ENCODE peak calls at places on chromosomes 1 and 21, in eight cellular contexts. U, P, Y, B, S, A, H and L are unnamed samples. For H3K4me1, the result is how much of the 10 kb centered on the place peaks cover.

GRCh38 chr1:193211539-193211938 is 25.1 kb upstream of the B3GALT2 start:
- DNase-seq in S (no peak), A (peak), B (no peak), P (no peak), U (no peak), Y (no peak), H (no peak), L (no peak)

GRCh38 chr1:108125312-108126138 is 74.6 kb downstream of the SLC25A24 start:
- DNase-seq in P (peak), H (peak), S (peak), A (peak), B (peak), U (peak), Y (peak), L (peak)

GRCh38 chr1:9753121-9753531 is 70.6 kb downstream of the CLSTN1 start:
- DNase-seq in U (no peak), S (no peak), P (no peak), H (no peak), A (no peak), B (peak), Y (no peak), L (no peak)

GRCh38 chr1:117842408-117843170 is 86.8 kb downstream of the GDAP2 start:
- DNase-seq in B (no peak), Y (no peak), P (no peak), A (no peak), H (no peak), U (no peak), S (no peak), L (no peak)

GRCh38 chr1:238961790-238962189 is 424.6 kb upstream of the CHRM3 start:
- DNase-seq in H (no peak), P (no peak), B (no peak), U (no peak), A (no peak), Y (no peak), S (no peak), L (no peak)

GRCh38 chr1:209704584-209704983 is at the start of gene HSD11B1:
- DNase-seq in U (peak), Y (peak), A (no peak), B (peak), H (peak), S (peak), P (peak), L (peak)

GRCh38 chr21:18384771-18385170 is 18.8 kb downstream of the TMPRSS15 start:
- DNase-seq in U (no peak), A (peak), Y (no peak), H (no peak), S (no peak), P (no peak), B (no peak), L (no peak)

GRCh38 chr1:107538502-107538901 is 397.7 kb downstream of the NTNG1 start:
- DNase-seq in H (no peak), Y (no peak), A (no peak), B (no peak), P (no peak), S (no peak), U (no peak), L (no peak)

GRCh38 chr21:25371831-25372434 is 235.3 kb downstream of the MRPL39 start:
- DNase-seq in H (no peak), Y (no peak), S (no peak), B (no peak), P (no peak), A (no peak), U (no peak), L (no peak)

GRCh38 chr1:45250544-45250943 is 44.1 kb upstream of the ZSWIM5 start:
- DNase-seq in H (no peak), U (no peak), S (no peak), A (no peak), Y (no peak), B (no peak), P (no peak), L (no peak)

GRCh38 chr1:7048395-7048794 is 263.1 kb downstream of the CAMTA1 start:
- DNase-seq in B (no peak), U (no peak), Y (no peak), S (no peak), A (no peak), H (no peak), P (no peak), L (no peak)

GRCh38 chr1:203171341-203172183 is 4.1 kb downstream of the MYBPH start:
- DNase-seq in B (peak), Y (no peak), S (no peak), A (no peak), H (peak), U (no peak), P (no peak), L (no peak)

GRCh38 chr1:75062111-75062510 is 72.1 kb upstream of the LHX8 start:
- DNase-seq in U (no peak), P (no peak), B (no peak), H (no peak), Y (no peak), A (no peak), S (no peak), L (no peak)

GRCh38 chr1:168287237-168287664 is 6.6 kb downstream of the TBX19 start:
- DNase-seq in S (no peak), H (no peak), U (no peak), B (no peak), A (peak), P (no peak), Y (no peak), L (no peak)

GRCh38 chr1:13540871-13541270 is 27.1 kb upstream of the LRRC38 start:
- DNase-seq in Y (peak), B (peak), H (no peak), P (no peak), U (peak), S (no peak), A (no peak), L (no peak)

GRCh38 chr1:12458571-12458970 is 159.4 kb downstream of the DHRS3 start:
- DNase-seq in H (no peak), B (no peak), A (no peak), P (no peak), Y (no peak), U (no peak), S (no peak), L (no peak)

GRCh38 chr1:56676571-56677035 is 31.5 kb downstream of the PRKAA2 start:
- DNase-seq in S (no peak), B (no peak), H (no peak), Y (no peak), A (peak), U (no peak), P (no peak), L (no peak)

GRCh38 chr1:10891081-10891480 is 94.6 kb upstream of the CASZ1 start:
- DNase-seq in A (no peak), Y (no peak), S (no peak), H (no peak), B (no peak), P (no peak), U (no peak), L (no peak)

GRCh38 chr1:43267291-43267805 is 2.4 kb upstream of the TMEM125 start:
- DNase-seq in A (no peak), B (no peak), U (no peak), S (peak), P (no peak), H (peak), Y (no peak), L (no peak)

GRCh38 chr1:186753241-186753640 is 73.0 kb upstream of the PTGS2 start:
- DNase-seq in H (no peak), Y (no peak), P (no peak), A (no peak), U (no peak), S (no peak), B (no peak), L (no peak)

GRCh38 chr1:43005460-43006351 is 47.0 kb upstream of the SLC2A1 start:
- DNase-seq in B (no peak), Y (no peak), U (no peak), A (no peak), P (no peak), H (no peak), S (no peak), L (no peak)

GRCh38 chr1:183590225-183591191 is at the start of gene NCF2:
- DNase-seq in U (peak), P (no peak), Y (no peak), A (no peak), H (no peak), S (peak), B (no peak), L (peak)

GRCh38 chr1:231929311-231929710 is 302.7 kb downstream of the DISC1 start:
- DNase-seq in A (no peak), H (no peak), Y (no peak), P (no peak), B (no peak), U (no peak), S (no peak), L (no peak)

GRCh38 chr1:21383785-21384401 is 56.0 kb upstream of the NBPF3 start:
- DNase-seq in P (no peak), Y (no peak), A (no peak), S (no peak), H (no peak), B (no peak), U (no peak), L (no peak)

GRCh38 chr1:19436716-19437476 is 48.4 kb downstream of the CAPZB start:
- DNase-seq in Y (peak), A (peak), S (peak), H (peak), U (peak), B (peak), P (peak), L (no peak)

GRCh38 chr1:116820362-116820761 is 66.1 kb downstream of the CD2 start:
- DNase-seq in S (no peak), B (peak), H (no peak), U (no peak), P (no peak), A (peak), Y (no peak), L (no peak)

GRCh38 chr1:8974551-8974950 is 28.9 kb downstream of the CA6 start:
- DNase-seq in S (no peak), P (no peak), U (no peak), H (no peak), Y (no peak), A (no peak), B (no peak), L (no peak)

DNA sequence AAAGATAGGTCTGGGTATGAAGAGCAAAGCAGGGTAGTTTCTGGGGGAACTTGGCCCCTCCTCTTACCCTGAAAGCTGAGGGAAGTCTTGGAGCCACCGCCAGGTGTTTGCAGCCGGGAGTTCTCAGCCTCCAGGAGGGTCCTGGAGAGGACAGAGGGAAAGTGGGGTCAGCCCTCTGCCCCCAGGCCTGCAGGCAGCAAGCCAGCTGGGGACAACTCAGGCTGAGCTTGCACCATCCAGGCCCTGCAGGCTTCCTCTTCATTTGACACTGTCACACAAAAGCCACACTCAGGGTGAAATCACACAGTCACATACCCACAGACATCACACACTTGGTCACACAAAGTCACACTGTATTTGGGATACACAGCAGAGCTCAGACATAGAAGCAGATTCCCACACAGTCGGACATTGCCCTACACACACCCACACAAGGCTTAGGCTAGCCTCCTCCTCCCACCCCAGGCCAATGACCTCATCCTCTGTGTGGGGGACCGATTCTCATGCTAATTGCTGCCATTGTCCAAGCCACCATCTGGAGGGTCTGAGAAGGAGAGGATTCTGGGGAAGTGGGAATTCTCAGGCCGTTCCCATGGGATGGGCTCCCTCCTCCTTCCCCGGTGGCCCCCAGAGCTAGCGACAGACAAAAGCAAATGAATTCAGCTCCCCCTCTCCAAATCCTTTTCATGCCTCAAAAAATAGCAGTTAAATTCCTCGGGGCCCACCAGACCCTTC is 3.7 kb downstream of the NES start:
- DNase-seq in S (no peak), P (no peak), U (no peak), B (no peak), H (no peak), Y (no peak), A (no peak), L (no peak)
- H3K4me1 ChIP-seq in S (half or more), P (half or more), U (under half), B (under half), H (under half), Y (under half), A (under half), L (under half)

GRCh38 chr1:111082421-111083192 is 57.3 kb downstream of the DRAM2 start:
- DNase-seq in Y (no peak), P (no peak), S (no peak), A (no peak), B (no peak), U (no peak), H (no peak), L (no peak)
- TF ChIP-seq EP300 in Y (no peak), P (no peak), S (no peak), A (no peak), B (no peak), U (no peak), H (no peak), L (no peak)

GRCh38 chr1:77319036-77319705 is 37.4 kb downstream of the AK5 start:
- DNase-seq in P (no peak), H (no peak), Y (no peak), A (no peak), B (no peak), S (no peak), U (no peak), L (no peak)
- H3K27ac ChIP-seq in P (no peak), H (no peak), Y (no peak), A (no peak), B (no peak), S (no peak), U (no peak), L (no peak)

GRCh38 chr1:50419192-50419906 is 3.9 kb downstream of the DMRTA2 start:
- DNase-seq in Y (no peak), S (no peak), B (no peak), H (no peak), A (no peak), P (no peak), U (no peak), L (peak)

GRCh38 chr1:50419907-50420248 is 3.4 kb downstream of the DMRTA2 start:
- DNase-seq in S (no peak), H (no peak), B (no peak), Y (no peak), A (no peak), P (no peak), U (no peak), L (no peak)

GRCh38 chr1:50417946-50418599 is 5.2 kb downstream of the DMRTA2 start:
- DNase-seq in U (no peak), Y (no peak), B (no peak), A (no peak), H (no peak), S (no peak), P (no peak), L (no peak)

GRCh38 chr1:50417487-50417886 is 5.8 kb downstream of the DMRTA2 start:
- DNase-seq in U (no peak), B (no peak), P (no peak), S (no peak), H (no peak), A (no peak), Y (no peak), L (no peak)

DNA sequence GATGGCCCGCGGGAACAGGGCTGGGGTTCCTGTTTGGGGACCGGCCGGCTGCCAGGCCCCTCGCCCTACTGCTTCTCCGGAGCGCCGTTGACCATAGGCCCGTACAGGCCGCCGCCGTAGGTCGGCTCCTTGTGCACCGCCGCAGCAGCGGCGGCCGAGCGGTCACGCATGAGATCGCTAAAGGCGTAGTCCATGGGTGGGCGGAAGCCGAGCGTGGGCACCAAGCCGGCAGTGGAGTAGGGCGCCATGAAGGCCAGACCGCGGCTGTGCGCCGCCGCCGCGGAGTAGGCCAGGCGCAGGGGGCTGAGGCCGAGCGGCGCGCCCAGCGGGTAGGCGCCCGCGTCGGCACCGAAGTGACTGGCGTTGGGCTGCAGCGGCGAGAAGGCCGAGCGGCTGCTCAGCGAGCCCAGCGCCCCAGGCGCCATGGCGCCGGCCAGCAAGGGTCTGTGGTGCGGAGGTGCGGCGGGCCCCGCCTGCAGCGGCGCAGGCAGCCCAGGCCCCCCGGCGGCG is 4.6 kb downstream of the DMRTA2 start:
- DNase-seq in A (no peak), S (no peak), H (no peak), U (no peak), Y (no peak), P (no peak), B (no peak), L (peak)
- H3K4me1 ChIP-seq in A (under half), S (half or more), H (half or more), U (half or more), Y (under half), P (half or more), B (under half), L (under half)

DNA sequence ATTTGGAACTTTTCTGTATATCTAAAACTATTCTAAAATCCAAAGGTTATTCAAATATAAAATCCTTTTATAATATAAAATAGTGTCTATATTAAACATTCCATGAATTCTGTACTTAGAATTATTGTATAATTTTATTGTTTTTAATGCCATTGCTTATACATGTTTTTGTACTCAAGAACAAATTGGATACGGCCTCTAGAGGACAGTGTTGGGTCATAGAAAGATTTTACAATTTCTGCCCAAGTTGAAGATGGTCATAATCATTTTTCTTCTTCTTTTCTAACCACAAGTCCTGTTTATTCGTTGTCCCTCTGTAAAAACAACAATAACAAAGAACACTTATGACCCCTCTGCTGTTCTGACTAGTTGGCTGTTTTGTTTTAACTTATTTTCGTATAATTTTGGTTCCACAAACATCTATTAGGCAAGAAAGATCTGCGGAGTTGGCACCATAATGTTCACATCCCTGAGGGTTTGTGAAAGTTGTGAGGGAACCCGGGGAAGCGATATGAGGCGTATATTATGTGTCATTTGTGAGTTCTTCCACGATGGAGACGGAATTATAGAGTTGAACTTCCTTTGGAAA is 75.7 kb upstream of the KIF26B start:
- DNase-seq in P (no peak), U (no peak), A (peak), B (no peak), Y (no peak), S (no peak), H (no peak), L (no peak)
- TF ChIP-seq EP300 in P (no peak), U (no peak), A (no peak), B (no peak), Y (no peak), S (no peak), H (no peak), L (no peak)

DNA sequence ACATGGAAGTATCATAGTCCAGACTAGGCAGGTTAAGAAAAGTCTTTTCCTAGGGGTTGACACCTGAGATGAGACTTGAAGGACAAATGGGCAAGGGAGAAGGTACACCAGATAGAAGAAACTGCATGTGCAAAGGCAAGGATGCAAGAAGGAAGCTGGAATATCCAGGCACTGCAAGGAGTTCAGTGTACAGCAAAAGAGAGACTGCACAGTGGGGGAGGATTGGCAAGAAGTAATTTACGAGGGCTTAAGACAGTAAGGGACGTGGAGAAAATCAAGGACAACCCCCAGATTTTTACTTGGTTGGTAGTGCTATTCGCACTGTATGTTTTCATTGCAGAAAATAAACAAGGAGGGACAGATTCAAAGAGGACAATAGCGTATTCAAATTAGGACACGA is 58.5 kb downstream of the DNM3 start:
- DNase-seq in H (no peak), Y (no peak), A (no peak), S (no peak), P (no peak), U (no peak), B (no peak), L (no peak)
- H3K27ac ChIP-seq in H (no peak), Y (no peak), A (no peak), S (no peak), P (peak), U (no peak), B (no peak), L (no peak)

GRCh38 chr1:159010398-159010797 is 691 bp downstream of the IFI16 start:
- DNase-seq in B (no peak), Y (no peak), H (no peak), P (no peak), U (no peak), S (no peak), A (no peak), L (no peak)
- H3K4me1 ChIP-seq in B (under half), Y (under half), H (half or more), P (half or more), U (under half), S (half or more), A (under half), L (under half)

GRCh38 chr1:164836614-164837018 is 277.6 kb downstream of the PBX1 start:
- DNase-seq in B (peak), P (no peak), U (no peak), Y (no peak), H (no peak), S (no peak), A (no peak), L (no peak)
- TF ChIP-seq EP300 in B (no peak), P (no peak), U (no peak), Y (no peak), H (no peak), S (no peak), A (no peak), L (no peak)

GRCh38 chr1:15579683-15580047 is 5.2 kb downstream of the AGMAT start:
- DNase-seq in P (no peak), S (no peak), B (no peak), A (no peak), U (no peak), Y (no peak), H (no peak), L (no peak)
- H3K27ac ChIP-seq in P (no peak), S (no peak), B (no peak), A (no peak), U (peak), Y (no peak), H (no peak), L (no peak)